ENCODE peak calls at places on chromosomes 11 and 22, in eight cellular contexts. B, Z, G, F, L, H, Q and C are unnamed samples.

GRCh38 chr22:38569181-38569971 is 607 bp downstream of the DMC1 start:
- DNase-seq in F (no peak), H (no peak), L (no peak), B (no peak), Z (peak; percentile 84), Q (peak; percentile 5), G (no peak), C (peak; percentile 11)

GRCh38 chr11:129412501-129412900 is 36.9 kb downstream of the BARX2 start:
- DNase-seq in G (no peak), B (no peak), H (no peak), L (no peak), Q (no peak), F (no peak), Z (no peak), C (no peak)

GRCh38 chr11:24575392-24575791 is 78.5 kb downstream of the LUZP2 start:
- DNase-seq in L (no peak), B (no peak), Q (no peak), Z (no peak), F (no peak), G (no peak), H (peak; percentile 92), C (no peak)

GRCh38 chr11:64604458-64605247 is 13.6 kb downstream of the SLC22A12 start:
- DNase-seq in G (no peak), L (no peak), H (no peak), Q (no peak), F (no peak), Z (no peak), B (no peak), C (no peak)

GRCh38 chr11:76885390-76886097 is 24.8 kb downstream of the ACER3 start:
- DNase-seq in F (no peak), H (peak; percentile 15), B (no peak), L (no peak), Q (no peak), Z (no peak), G (peak; percentile 66), C (no peak)

GRCh38 chr11:77195071-77195705 is 67.1 kb downstream of the MYO7A start:
- DNase-seq in G (peak; percentile 41), Q (no peak), H (no peak), Z (no peak), F (no peak), B (no peak), L (peak; percentile 36), C (no peak)

GRCh38 chr11:107996025-107996776 is 12.5 kb upstream of the CUL5 start:
- DNase-seq in L (no peak), Q (no peak), Z (no peak), G (no peak), B (no peak), H (no peak), F (no peak), C (no peak)

GRCh38 chr11:77395460-77396175 is 78.3 kb downstream of the PAK1 start:
- DNase-seq in F (no peak), Q (no peak), Z (no peak), L (no peak), H (no peak), G (no peak), B (no peak), C (no peak)

GRCh38 chr11:66335531-66336233 is 552 bp downstream of the RIN1 start:
- DNase-seq in G (peak; percentile 71), Z (no peak), B (no peak), H (peak; percentile 58), L (peak; percentile 52), F (peak; percentile 82), Q (no peak), C (no peak)

GRCh38 chr11:118380571-118380970 is 20.8 kb upstream of the ATP5MG start:
- DNase-seq in Z (no peak), Q (no peak), F (no peak), H (no peak), L (no peak), B (no peak), G (no peak), C (no peak)

DNA sequence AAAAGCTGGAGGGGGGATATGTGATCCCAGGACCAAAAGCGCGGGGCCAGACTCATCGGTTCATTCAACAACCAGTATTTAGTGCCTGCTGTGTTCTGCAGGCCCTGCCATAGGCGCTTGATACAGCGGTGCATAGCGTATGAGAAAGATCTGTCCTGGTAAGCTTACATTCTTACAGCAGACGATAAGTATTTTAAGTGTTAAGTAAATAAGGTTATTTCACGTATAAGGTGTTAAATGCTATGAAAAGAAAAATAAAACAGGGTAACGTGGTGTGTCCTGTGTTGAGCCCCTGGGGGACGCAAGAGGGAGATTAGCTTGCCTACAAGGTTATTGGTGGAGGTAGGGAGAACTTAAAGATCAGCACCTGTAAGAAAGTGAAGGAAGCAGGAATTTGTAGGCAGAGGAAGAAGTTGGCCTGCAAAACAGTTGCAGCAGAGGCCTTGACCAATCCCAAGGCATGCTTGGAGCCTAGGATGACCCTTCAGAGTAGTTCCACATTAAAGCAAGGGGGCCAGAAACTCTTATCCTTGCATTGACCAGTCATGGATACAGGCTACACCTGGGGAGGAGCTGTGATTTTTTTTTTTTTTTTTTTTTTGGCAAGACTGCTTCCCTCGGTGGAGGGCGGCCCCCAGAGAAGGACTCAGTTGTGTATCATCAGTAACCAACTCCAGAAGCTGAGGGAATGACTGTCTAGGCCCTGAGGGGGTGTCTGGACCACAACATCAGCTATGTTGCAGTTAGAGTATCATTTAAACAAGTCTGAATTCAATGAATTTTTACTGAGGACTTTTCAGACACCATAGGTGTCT is 499 bp upstream of the LIPT2 start:
- DNase-seq in G (no peak), H (peak; percentile 30), F (no peak), B (no peak), Q (peak; percentile 5), L (no peak), Z (no peak), C (no peak)
- TF ChIP-seq CTCF in G (no peak), H (peak; percentile 15), F (no peak), B (no peak), Q (peak; percentile 13), L (no peak), Z (no peak), C (no peak)

GRCh38 chr11:69018924-69019323 is 5.9 kb upstream of the MRGPRF start:
- DNase-seq in B (no peak), Q (no peak), L (no peak), Z (no peak), F (no peak), H (peak; percentile 72), G (no peak), C (no peak)
- TF ChIP-seq CTCF in B (no peak), Q (no peak), L (no peak), Z (no peak), F (no peak), H (no peak), G (no peak), C (no peak)

DNA sequence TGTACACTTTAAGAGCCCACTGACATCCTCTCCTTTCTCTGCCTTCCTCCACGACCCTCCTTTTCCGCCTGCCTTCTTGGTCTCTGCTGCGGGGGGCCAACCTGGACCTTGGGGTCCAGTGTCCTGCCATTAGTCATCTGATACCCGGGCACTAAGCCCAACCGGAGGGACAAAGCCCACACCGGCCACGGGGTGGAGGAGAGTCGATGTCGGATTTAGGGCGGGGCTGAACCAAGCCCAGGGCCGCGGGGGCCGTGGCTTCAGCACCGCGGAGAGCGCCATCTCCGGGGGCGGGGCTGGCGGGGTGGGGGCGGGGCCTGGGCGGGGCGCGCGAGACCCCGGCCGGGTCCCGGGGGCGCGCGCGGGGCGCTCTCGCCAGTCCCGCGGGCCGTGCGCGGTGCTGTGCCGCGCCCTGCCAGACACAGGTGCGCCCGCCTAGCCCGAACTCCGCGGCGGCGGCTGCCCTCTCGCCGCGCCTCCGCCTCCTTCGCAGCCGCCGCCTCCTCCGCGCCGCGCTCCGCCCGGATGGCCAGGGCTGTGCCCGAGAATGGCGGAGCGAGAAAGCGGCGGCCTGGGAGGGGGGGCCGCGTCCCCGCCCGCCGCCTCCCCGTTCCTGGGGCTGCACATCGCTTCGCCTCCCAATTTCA is at the start of gene MAPK8IP1:
- DNase-seq in H (peak; percentile 17), Z (peak; percentile 59), F (peak; percentile 86), L (peak; percentile 65), Q (peak; percentile 63), B (peak; percentile 75), G (no peak), C (peak; percentile 90)
- TF ChIP-seq CTCF in H (no peak), Z (no peak), F (no peak), L (no peak), Q (no peak), B (no peak), G (no peak), C (no peak)

GRCh38 chr22:19641983-19642451 is 72.3 kb upstream of the SEPTIN5 start:
- DNase-seq in G (no peak), Z (no peak), L (no peak), F (no peak), H (no peak), Q (no peak), B (no peak), C (no peak)

GRCh38 chr22:19639610-19640135 is 74.6 kb upstream of the SEPTIN5 start:
- DNase-seq in Q (no peak), F (no peak), H (no peak), B (no peak), Z (no peak), L (no peak), G (no peak), C (no peak)

GRCh38 chr22:19643448-19644313 is 70.6 kb upstream of the SEPTIN5 start:
- DNase-seq in F (no peak), Q (no peak), L (no peak), Z (no peak), H (peak; percentile 27), B (no peak), G (no peak), C (no peak)

GRCh38 chr22:19640306-19640705 is 74.0 kb upstream of the SEPTIN5 start:
- DNase-seq in L (no peak), B (no peak), Z (no peak), G (no peak), H (no peak), Q (no peak), F (no peak), C (no peak)

GRCh38 chr22:19641254-19641982 is 72.9 kb upstream of the SEPTIN5 start:
- DNase-seq in B (no peak), F (no peak), G (no peak), Q (peak; percentile 66), Z (no peak), L (no peak), H (no peak), C (no peak)
- TF ChIP-seq CTCF in B (no peak), F (no peak), G (peak; percentile 28), Q (peak; percentile 56), Z (no peak), L (peak; percentile 27), H (peak; percentile 36), C (peak; percentile 6)